ENCODE peak calls at places on chromosomes 6 and 20, in four cellular contexts. G is tibial artery, Y is testis, K is pancreas. L is an unnamed sample.

GRCh38 chr6:120826253-120826652 is 508.0 kb downstream of the TBC1D32 start:
- DNase-seq in G (no peak), Y (peak; percentile 76), K (peak; percentile 43), L (peak; percentile 14)

GRCh38 chr6:157861814-157862213 is 38.8 kb downstream of the SNX9 start:
- DNase-seq in G (no peak), Y (peak; percentile 31), K (no peak), L (no peak)

GRCh38 chr6:7568021-7568420 is 22.0 kb upstream of the SNRNP48 start:
- DNase-seq in G (no peak), Y (no peak), K (no peak), L (no peak)

GRCh38 chr20:24702501-24703283 is 233.3 kb downstream of the SYNDIG1 start:
- DNase-seq in G (peak; percentile 32), Y (no peak), K (no peak), L (no peak)

GRCh38 chr20:46582648-46583047 is 32.2 kb upstream of the OCSTAMP start:
- DNase-seq in G (no peak), Y (no peak), K (no peak), L (no peak)

GRCh38 chr6:9499709-9500108 is 915.2 kb downstream of the TFAP2A start:
- DNase-seq in G (no peak), Y (no peak), K (no peak), L (no peak)

GRCh38 chr6:36745283-36745682 is 47.7 kb downstream of the RAB44 start:
- DNase-seq in G (no peak), Y (no peak), K (no peak), L (no peak)

GRCh38 chr6:21527731-21528130 is 65.8 kb upstream of the SOX4 start:
- DNase-seq in G (no peak), Y (no peak), K (no peak), L (no peak)

GRCh38 chr6:26422329-26422728 is 18.0 kb upstream of the BTN3A3 start:
- DNase-seq in G (no peak), Y (no peak), K (no peak), L (no peak)
- H3K4me3 ChIP-seq in G (peak overlapping the region; percentile 63), Y (no peak overlapping the region), K (no peak overlapping the region), L (peak overlapping the region; percentile 77)

GRCh38 chr6:389143-389542 is 2.4 kb upstream of the IRF4 start:
- DNase-seq in G (no peak), Y (no peak), K (no peak), L (no peak)
- H3K4me3 ChIP-seq in G (no peak overlapping the region), Y (no peak overlapping the region), K (no peak overlapping the region), L (no peak overlapping the region)

DNA sequence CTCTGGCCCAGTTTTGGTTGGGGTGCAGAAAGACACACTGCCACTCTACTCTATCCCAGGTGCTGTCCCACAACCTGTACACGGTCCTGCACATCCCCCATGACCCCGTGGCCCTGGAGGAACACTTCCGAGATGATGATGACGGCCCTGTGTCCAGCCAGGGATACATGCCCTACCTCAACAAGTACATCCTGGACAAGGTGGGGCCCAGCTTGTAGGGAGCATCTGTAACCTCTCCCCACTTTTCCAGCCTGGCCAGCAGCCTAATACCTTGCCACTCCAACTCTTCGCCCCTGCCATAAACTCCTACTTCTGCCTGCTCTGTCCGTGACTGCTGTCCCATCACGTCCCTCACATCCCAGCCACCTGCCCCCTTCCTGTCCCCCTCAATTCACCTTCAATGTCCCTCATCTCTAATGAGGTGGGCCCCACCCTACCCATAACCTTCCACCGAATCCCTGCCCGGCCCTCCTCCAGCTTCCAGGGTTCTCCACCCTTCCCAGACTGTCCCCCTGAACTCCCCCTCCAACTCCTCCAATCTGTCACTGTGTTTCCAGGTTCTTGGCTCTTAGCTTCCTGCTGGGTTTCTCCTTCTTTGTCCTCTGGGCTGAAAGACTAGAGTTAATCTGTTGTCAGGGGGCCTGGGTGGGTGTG is 12.1 kb downstream of the DEF6 start:
- DNase-seq in G (no peak), Y (no peak), K (no peak), L (no peak)
- H3K4me3 ChIP-seq in G (no peak overlapping the region), Y (no peak overlapping the region), K (no peak overlapping the region), L (no peak overlapping the region)

GRCh38 chr6:129543981-129544380 is 166.0 kb downstream of the ARHGAP18 start:
- DNase-seq in G (no peak), Y (no peak), K (no peak), L (no peak)
- H3K4me3 ChIP-seq in G (no peak overlapping the region), Y (no peak overlapping the region), K (no peak overlapping the region), L (no peak overlapping the region)

GRCh38 chr6:136551103-136551502 is 881 bp upstream of the MAP7 start:
- DNase-seq in G (no peak), Y (peak; percentile 66), K (peak; percentile 31), L (no peak)
- H3K4me3 ChIP-seq in G (peak overlapping the region; percentile 81), Y (peak overlapping the region; percentile 86), K (peak overlapping the region; percentile 77), L (peak overlapping the region; percentile 55)

DNA sequence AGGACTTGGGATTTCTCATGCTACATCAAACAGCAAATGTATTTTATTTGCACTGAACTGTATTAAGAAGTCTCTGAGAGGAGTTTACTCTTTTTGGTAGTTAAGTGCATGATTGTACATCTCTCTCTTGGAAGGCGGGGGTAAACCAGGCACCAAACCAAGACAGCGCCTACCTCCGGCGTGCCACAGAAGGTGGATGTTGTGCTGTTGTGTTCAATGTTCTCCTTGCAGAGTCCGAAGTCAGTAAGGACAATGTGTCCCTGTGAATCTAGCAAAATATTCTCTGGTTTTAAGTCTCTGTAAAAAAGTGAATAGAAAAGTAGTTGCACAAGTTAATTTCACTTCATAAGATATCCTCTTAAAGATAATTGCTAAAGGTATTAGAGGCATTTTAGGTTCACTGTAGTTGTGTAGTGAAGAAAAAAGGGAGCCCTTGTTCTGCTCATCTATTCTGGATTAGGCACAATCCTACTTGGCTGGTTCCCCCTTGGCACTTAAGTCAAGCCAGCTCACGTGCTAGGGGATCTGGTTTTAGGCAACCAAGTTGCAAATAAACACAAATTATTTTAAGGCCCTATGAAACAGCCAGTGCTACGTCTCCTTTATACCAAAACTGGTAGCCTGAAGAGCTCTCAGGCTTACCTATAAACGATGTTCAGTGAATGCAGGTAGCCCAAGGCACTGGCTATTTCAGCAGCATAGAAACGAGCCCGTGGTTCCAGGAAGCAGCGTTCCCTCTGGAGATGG is 119.8 kb upstream of the SLC2A12 start:
- DNase-seq in G (no peak), Y (no peak), K (no peak), L (no peak)
- H3K4me3 ChIP-seq in G (peak overlapping the region; percentile 90), Y (peak overlapping the region; percentile 1), K (peak overlapping the region; percentile 87), L (no peak overlapping the region)

DNA sequence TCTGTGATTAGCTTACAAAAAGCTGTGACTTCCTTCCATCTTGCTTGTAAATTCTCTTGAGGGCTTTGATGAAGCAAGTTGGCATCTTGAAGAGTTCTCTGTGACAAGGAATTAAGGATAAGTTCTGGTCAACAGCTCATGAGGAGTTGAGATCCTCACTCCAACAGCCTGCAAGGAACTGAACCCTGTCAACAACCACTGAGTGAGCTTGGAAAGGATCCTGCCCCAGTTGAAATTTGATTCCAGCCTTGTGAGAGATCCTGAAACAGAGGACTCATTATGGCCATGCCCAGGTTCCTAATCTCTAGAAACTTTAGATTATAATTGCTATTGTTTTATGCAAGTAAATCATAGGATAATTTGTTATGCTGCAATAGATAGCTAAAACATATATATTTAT is 133.7 kb downstream of the PTCHD4 start:
- DNase-seq in G (no peak), Y (no peak), K (no peak), L (no peak)
- H3K4me3 ChIP-seq in G (no peak overlapping the region), Y (no peak overlapping the region), K (no peak overlapping the region), L (no peak overlapping the region)

DNA sequence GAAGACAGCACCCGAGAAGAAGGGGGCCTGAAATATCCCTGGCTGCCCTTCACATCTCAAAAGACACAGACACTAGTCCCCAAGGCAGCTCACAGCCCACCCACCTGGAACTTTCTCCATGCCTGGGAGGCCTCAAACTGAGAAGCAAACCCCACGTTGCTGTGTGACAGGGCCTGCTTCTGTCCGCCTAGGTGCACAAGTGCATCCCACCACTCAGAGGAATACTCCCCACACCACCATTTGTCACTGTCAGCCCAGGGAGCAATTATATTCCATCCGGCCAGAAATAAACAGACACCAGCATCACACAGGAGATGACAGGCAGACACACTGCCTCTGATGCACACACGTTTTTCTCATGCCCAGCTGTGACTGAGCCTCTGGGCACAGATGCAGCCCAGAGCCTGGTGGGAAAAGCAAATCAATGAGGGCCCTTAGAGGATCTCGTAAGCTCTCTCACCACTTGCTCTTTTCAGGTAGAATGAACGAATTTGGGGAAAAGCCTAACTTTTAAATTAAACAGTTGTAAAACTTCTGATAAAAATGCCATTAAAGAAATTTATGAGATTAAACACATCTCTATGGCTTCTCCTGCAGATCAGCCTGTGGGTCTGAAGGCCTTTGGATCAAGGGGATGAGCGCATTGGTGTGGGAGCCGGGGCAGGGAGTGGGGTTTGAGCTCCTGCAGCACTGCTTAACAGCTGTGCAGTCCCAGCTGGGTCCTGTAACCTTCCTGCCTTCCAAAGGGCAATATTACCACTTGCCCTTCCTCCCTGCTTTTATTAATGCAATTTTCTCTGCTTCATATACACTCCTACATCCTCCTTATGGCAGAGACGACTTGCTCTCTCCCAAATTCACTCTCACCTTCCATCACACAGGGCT is 624.4 kb downstream of the PTPRT start:
- DNase-seq in G (no peak), Y (no peak), K (no peak), L (no peak)
- H3K4me3 ChIP-seq in G (no peak overlapping the region), Y (no peak overlapping the region), K (no peak overlapping the region), L (no peak overlapping the region)

DNA sequence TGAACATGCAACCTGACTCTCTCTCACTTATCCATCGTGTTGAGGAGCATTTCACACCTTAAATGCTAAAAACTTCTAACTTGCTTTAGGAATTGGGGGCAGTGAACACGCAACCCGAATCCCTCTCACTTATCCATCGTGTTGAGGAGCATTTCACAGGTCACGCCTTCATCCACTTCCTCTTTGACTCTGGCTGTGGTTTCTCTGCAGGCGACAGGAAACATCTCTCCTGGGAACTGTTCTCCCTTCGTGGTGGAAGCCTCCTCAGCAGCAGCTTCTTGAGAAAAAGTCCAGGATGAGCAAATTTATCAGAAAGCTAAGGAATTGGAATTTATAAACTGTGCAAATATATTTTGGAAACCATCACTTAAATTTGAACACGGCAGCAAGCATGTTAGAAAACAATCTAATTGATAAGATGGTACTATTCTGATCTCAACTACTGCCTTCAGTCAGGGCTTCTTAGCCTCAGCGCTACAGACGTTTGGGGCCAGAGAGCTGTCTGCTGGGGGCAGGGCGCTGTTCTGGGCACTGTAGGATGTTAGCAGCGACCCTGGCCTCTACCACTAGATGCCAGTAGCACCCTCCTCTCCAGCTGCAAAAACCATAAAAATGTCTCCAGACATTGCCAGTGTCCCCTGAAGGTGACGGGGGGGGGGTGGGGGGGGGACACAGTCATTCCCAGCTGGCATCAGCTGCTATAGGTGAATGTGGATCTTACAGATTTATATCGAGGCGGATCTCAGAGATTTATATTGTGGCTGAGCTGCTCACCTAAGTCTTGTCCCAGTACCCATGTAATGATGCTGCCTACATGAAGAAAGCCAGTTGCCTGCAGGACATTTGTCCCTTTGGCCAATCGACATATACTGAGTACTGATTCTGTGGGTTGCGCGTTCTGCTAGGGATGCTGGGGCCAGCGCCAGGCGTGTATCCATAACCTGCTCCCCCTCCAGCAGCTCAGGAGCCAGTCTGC is 26.2 kb downstream of the CTCFL start:
- DNase-seq in G (no peak), Y (peak; percentile 55), K (no peak), L (no peak)
- H3K4me3 ChIP-seq in G (no peak overlapping the region), Y (no peak overlapping the region), K (no peak overlapping the region), L (no peak overlapping the region)

DNA sequence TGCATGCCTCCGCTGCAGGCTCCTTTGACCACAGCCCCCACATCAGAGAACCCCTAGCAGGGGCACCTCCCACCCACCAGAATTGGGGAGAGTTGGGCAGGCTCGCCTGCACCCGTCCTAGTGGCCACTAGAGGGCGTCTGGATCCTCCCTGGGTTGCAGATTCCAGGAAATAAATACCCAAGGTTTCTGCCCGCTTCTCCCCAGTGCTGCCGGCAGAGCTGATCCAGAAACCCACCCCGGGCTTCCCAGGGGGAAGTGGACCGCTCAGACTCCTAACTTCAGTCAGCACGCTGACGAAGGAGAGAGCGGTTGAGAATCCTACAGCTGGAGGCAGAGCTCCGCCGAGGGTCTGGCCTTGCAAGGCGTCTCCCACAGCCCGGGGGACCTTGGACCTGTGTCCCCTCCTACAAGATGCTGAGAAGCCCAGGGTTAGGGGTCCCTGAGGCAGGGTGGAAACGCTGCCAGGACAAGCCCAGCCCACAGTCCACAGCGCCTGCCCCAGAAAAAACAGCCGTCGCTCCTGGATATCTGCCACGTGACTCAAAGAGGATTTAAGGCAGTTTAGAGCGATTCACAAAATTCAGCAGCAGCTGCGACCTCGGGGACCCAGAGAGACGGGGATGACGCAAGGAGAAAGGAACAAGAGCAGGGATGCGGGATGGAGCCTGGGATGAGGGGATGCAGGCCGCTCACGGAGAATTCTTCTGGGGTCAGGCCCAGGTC is 32.6 kb upstream of the PHACTR3 start:
- DNase-seq in G (peak; percentile 75), Y (peak; percentile 79), K (peak; percentile 50), L (no peak)
- H3K4me3 ChIP-seq in G (peak overlapping the region; percentile 31), Y (peak overlapping the region; percentile 36), K (no peak overlapping the region), L (no peak overlapping the region)

L was measured in LNCaP clone FGC.